ENCODE peak calls at places on chromosomes 4 and X, in six cellular contexts. One of them, this sample, is unnamed.

GRCh38 chr4:110196871-110197420 is 1.5 kb downstream of the ELOVL6 start:
- DNase-seq in nephron progenitor cell: peak; percentile 73
- DNase-seq in psoas muscle: peak; percentile 62
- DNase-seq in uterus: peak; percentile 40
- DNase-seq in upper lobe of left lung: peak; percentile 44
- DNase-seq in esophagus muscularis mucosa: no peak
- DNase-seq in this sample: peak; percentile 67

GRCh38 chrX:132748268-132748667 is 210.2 kb downstream of the HS6ST2 start:
- DNase-seq in nephron progenitor cell: no peak
- DNase-seq in esophagus muscularis mucosa: no peak
- DNase-seq in psoas muscle: no peak
- DNase-seq in uterus: no peak
- DNase-seq in upper lobe of left lung: no peak
- DNase-seq in this sample: no peak

GRCh38 chr4:119068529-119068962 is 67.1 kb upstream of the MYOZ2 start:
- DNase-seq in nephron progenitor cell: no peak
- DNase-seq in uterus: peak; percentile 40
- DNase-seq in psoas muscle: no peak
- DNase-seq in upper lobe of left lung: no peak
- DNase-seq in esophagus muscularis mucosa: no peak
- DNase-seq in this sample: no peak

GRCh38 chrX:20374450-20374849 is 107.7 kb upstream of the RPS6KA3 start:
- DNase-seq in esophagus muscularis mucosa: no peak
- DNase-seq in nephron progenitor cell: no peak
- DNase-seq in uterus: no peak
- DNase-seq in upper lobe of left lung: no peak
- DNase-seq in psoas muscle: no peak
- DNase-seq in this sample: no peak

GRCh38 chr4:13657016-13657415 is 29.5 kb upstream of the BOD1L1 start:
- DNase-seq in esophagus muscularis mucosa: no peak
- DNase-seq in upper lobe of left lung: no peak
- DNase-seq in uterus: no peak
- DNase-seq in psoas muscle: no peak
- DNase-seq in nephron progenitor cell: no peak
- DNase-seq in this sample: no peak

GRCh38 chr4:125321709-125322362 is 7.1 kb downstream of the FAT4 start:
- DNase-seq in uterus: no peak
- DNase-seq in psoas muscle: no peak
- DNase-seq in esophagus muscularis mucosa: no peak
- DNase-seq in nephron progenitor cell: no peak
- DNase-seq in upper lobe of left lung: no peak
- DNase-seq in this sample: no peak

GRCh38 chrX:81355436-81355835 is 153.5 kb downstream of the SH3BGRL start:
- DNase-seq in esophagus muscularis mucosa: no peak
- DNase-seq in nephron progenitor cell: no peak
- DNase-seq in upper lobe of left lung: no peak
- DNase-seq in psoas muscle: no peak
- DNase-seq in uterus: no peak
- DNase-seq in this sample: no peak

GRCh38 chrX:29229802-29230201 is 642.6 kb downstream of the IL1RAPL1 start:
- DNase-seq in psoas muscle: no peak
- DNase-seq in esophagus muscularis mucosa: no peak
- DNase-seq in upper lobe of left lung: no peak
- DNase-seq in nephron progenitor cell: no peak
- DNase-seq in uterus: no peak
- DNase-seq in this sample: no peak

GRCh38 chr4:89906787-89907521 is 12.3 kb downstream of the MMRN1 start:
- DNase-seq in nephron progenitor cell: no peak
- DNase-seq in uterus: no peak
- DNase-seq in upper lobe of left lung: no peak
- DNase-seq in esophagus muscularis mucosa: no peak
- DNase-seq in psoas muscle: no peak
- DNase-seq in this sample: no peak

GRCh38 chrX:3576886-3577516 is 136.4 kb downstream of the PRKX start:
- DNase-seq in nephron progenitor cell: no peak
- DNase-seq in psoas muscle: no peak
- DNase-seq in upper lobe of left lung: no peak
- DNase-seq in uterus: no peak
- DNase-seq in esophagus muscularis mucosa: no peak
- DNase-seq in this sample: no peak

GRCh38 chrX:153909024-153909979 is 4.8 kb downstream of the AVPR2 start:
- DNase-seq in uterus: no peak
- DNase-seq in nephron progenitor cell: peak; percentile 68
- DNase-seq in esophagus muscularis mucosa: no peak
- DNase-seq in upper lobe of left lung: no peak
- DNase-seq in psoas muscle: no peak
- DNase-seq in this sample: peak; percentile 20

GRCh38 chr4:159171287-159171686 is 68.4 kb downstream of the RAPGEF2 start:
- DNase-seq in uterus: no peak
- DNase-seq in nephron progenitor cell: no peak
- DNase-seq in upper lobe of left lung: no peak
- DNase-seq in esophagus muscularis mucosa: no peak
- DNase-seq in psoas muscle: no peak
- DNase-seq in this sample: no peak

GRCh38 chr4:168636506-168637176 is 139.8 kb downstream of the PALLD start:
- DNase-seq in nephron progenitor cell: no peak
- DNase-seq in esophagus muscularis mucosa: no peak
- DNase-seq in psoas muscle: no peak
- DNase-seq in upper lobe of left lung: no peak
- DNase-seq in uterus: no peak
- DNase-seq in this sample: no peak

GRCh38 chr4:85778809-85779124 is 303.8 kb downstream of the ARHGAP24 start:
- DNase-seq in upper lobe of left lung: no peak
- DNase-seq in uterus: no peak
- DNase-seq in esophagus muscularis mucosa: no peak
- DNase-seq in nephron progenitor cell: no peak
- DNase-seq in psoas muscle: no peak
- DNase-seq in this sample: no peak

GRCh38 chr4:98932539-98932938 is 3.6 kb upstream of the EIF4E start:
- DNase-seq in nephron progenitor cell: no peak
- DNase-seq in esophagus muscularis mucosa: no peak
- DNase-seq in upper lobe of left lung: no peak
- DNase-seq in uterus: no peak
- DNase-seq in psoas muscle: no peak
- DNase-seq in this sample: no peak

GRCh38 chrX:22196151-22196550 is 76.6 kb upstream of the CBLL2 start:
- DNase-seq in upper lobe of left lung: no peak
- DNase-seq in psoas muscle: no peak
- DNase-seq in uterus: no peak
- DNase-seq in esophagus muscularis mucosa: no peak
- DNase-seq in nephron progenitor cell: no peak
- DNase-seq in this sample: no peak

GRCh38 chrX:30275498-30275897 is 28.6 kb downstream of the MAGEB1 start:
- DNase-seq in psoas muscle: no peak
- DNase-seq in uterus: no peak
- DNase-seq in nephron progenitor cell: no peak
- DNase-seq in esophagus muscularis mucosa: no peak
- DNase-seq in upper lobe of left lung: no peak
- DNase-seq in this sample: no peak

GRCh38 chr4:6327220-6327917 is 57.7 kb downstream of the WFS1 start:
- DNase-seq in esophagus muscularis mucosa: peak; percentile 93
- DNase-seq in nephron progenitor cell: peak; percentile 92
- DNase-seq in upper lobe of left lung: peak; percentile 79
- DNase-seq in uterus: peak; percentile 80
- DNase-seq in psoas muscle: peak; percentile 76
- DNase-seq in this sample: peak; percentile 95

GRCh38 chr4:100983426-100983825 is 363.9 kb downstream of the PPP3CA start:
- DNase-seq in psoas muscle: no peak
- DNase-seq in nephron progenitor cell: no peak
- DNase-seq in upper lobe of left lung: no peak
- DNase-seq in uterus: no peak
- DNase-seq in esophagus muscularis mucosa: no peak
- DNase-seq in this sample: no peak

GRCh38 chrX:39665830-39666518 is 431.8 kb downstream of the BCOR start:
- DNase-seq in nephron progenitor cell: no peak
- DNase-seq in esophagus muscularis mucosa: no peak
- DNase-seq in upper lobe of left lung: no peak
- DNase-seq in psoas muscle: no peak
- DNase-seq in uterus: no peak
- DNase-seq in this sample: no peak

GRCh38 chr4:41692717-41693345 is 55.7 kb downstream of the PHOX2B start:
- DNase-seq in upper lobe of left lung: no peak
- DNase-seq in uterus: no peak
- DNase-seq in nephron progenitor cell: peak; percentile 63
- DNase-seq in psoas muscle: peak; percentile 21
- DNase-seq in esophagus muscularis mucosa: no peak
- DNase-seq in this sample: peak; percentile 27

GRCh38 chr4:144989306-144989705 is 108.7 kb downstream of the ANAPC10 start:
- DNase-seq in nephron progenitor cell: no peak
- DNase-seq in uterus: no peak
- DNase-seq in esophagus muscularis mucosa: no peak
- DNase-seq in psoas muscle: no peak
- DNase-seq in upper lobe of left lung: no peak
- DNase-seq in this sample: no peak

GRCh38 chr4:1204828-1205591 is 32.6 kb upstream of the SPON2 start:
- DNase-seq in nephron progenitor cell: no peak
- DNase-seq in psoas muscle: peak; percentile 22
- DNase-seq in uterus: peak; percentile 23
- DNase-seq in upper lobe of left lung: peak; percentile 46
- DNase-seq in esophagus muscularis mucosa: no peak
- DNase-seq in this sample: no peak

GRCh38 chr4:169774466-169775445 is 17.0 kb upstream of the HPF1 start:
- DNase-seq in psoas muscle: no peak
- DNase-seq in uterus: no peak
- DNase-seq in upper lobe of left lung: no peak
- DNase-seq in esophagus muscularis mucosa: peak; percentile 19
- DNase-seq in nephron progenitor cell: peak; percentile 33
- DNase-seq in this sample: no peak

GRCh38 chr4:10687526-10687925 is 3.0 kb upstream of the CLNK start:
- DNase-seq in uterus: no peak
- DNase-seq in nephron progenitor cell: no peak
- DNase-seq in esophagus muscularis mucosa: peak; percentile 47
- DNase-seq in upper lobe of left lung: no peak
- DNase-seq in psoas muscle: no peak
- DNase-seq in this sample: no peak

GRCh38 chr4:6909970-6910339 is 329 bp downstream of the TBC1D14 start:
- DNase-seq in upper lobe of left lung: no peak
- DNase-seq in nephron progenitor cell: peak; percentile 62
- DNase-seq in uterus: no peak
- DNase-seq in esophagus muscularis mucosa: no peak
- DNase-seq in psoas muscle: peak; percentile 42
- DNase-seq in this sample: peak; percentile 45

GRCh38 chrX:6456196-6456595 is 78.7 kb downstream of the VCX3A start:
- DNase-seq in nephron progenitor cell: no peak
- DNase-seq in upper lobe of left lung: no peak
- DNase-seq in esophagus muscularis mucosa: no peak
- DNase-seq in psoas muscle: no peak
- DNase-seq in uterus: no peak
- DNase-seq in this sample: no peak

GRCh38 chrX:38807873-38808272 is 6.6 kb downstream of the MID1IP1 start:
- DNase-seq in upper lobe of left lung: no peak
- DNase-seq in esophagus muscularis mucosa: no peak
- DNase-seq in psoas muscle: no peak
- DNase-seq in uterus: no peak
- DNase-seq in nephron progenitor cell: no peak
- DNase-seq in this sample: no peak

GRCh38 chr4:125666635-125667034 is 351.9 kb downstream of the FAT4 start:
- DNase-seq in upper lobe of left lung: no peak
- DNase-seq in esophagus muscularis mucosa: no peak
- DNase-seq in nephron progenitor cell: no peak
- DNase-seq in uterus: no peak
- DNase-seq in psoas muscle: no peak
- DNase-seq in this sample: no peak

GRCh38 chrX:142977128-142977914 is 48.4 kb upstream of the SPANXN4 start:
- DNase-seq in esophagus muscularis mucosa: no peak
- DNase-seq in psoas muscle: no peak
- DNase-seq in nephron progenitor cell: no peak
- DNase-seq in upper lobe of left lung: no peak
- DNase-seq in uterus: no peak
- DNase-seq in this sample: no peak

GRCh38 chrX:133440797-133441163 is 25.5 kb upstream of the GPC4 start:
- DNase-seq in esophagus muscularis mucosa: no peak
- DNase-seq in nephron progenitor cell: no peak
- DNase-seq in uterus: no peak
- DNase-seq in upper lobe of left lung: no peak
- DNase-seq in psoas muscle: no peak
- DNase-seq in this sample: no peak

GRCh38 chr4:31045724-31046318 is 325.7 kb downstream of the PCDH7 start:
- DNase-seq in upper lobe of left lung: peak; percentile 23
- DNase-seq in psoas muscle: no peak
- DNase-seq in uterus: no peak
- DNase-seq in nephron progenitor cell: peak; percentile 3
- DNase-seq in esophagus muscularis mucosa: no peak
- DNase-seq in this sample: no peak

GRCh38 chr4:103011378-103012025 is 8.0 kb downstream of the SLC9B1 start:
- DNase-seq in psoas muscle: no peak
- DNase-seq in uterus: peak; percentile 23
- DNase-seq in nephron progenitor cell: no peak
- DNase-seq in upper lobe of left lung: peak; percentile 64
- DNase-seq in esophagus muscularis mucosa: no peak
- DNase-seq in this sample: peak; percentile 44

GRCh38 chr4:127400736-127401346 is 231.9 kb upstream of the INTU start:
- DNase-seq in esophagus muscularis mucosa: no peak
- DNase-seq in uterus: peak; percentile 19
- DNase-seq in upper lobe of left lung: peak; percentile 46
- DNase-seq in psoas muscle: peak; percentile 42
- DNase-seq in nephron progenitor cell: peak; percentile 67
- DNase-seq in this sample: no peak
- TF ChIP-seq CTCF in esophagus muscularis mucosa: peak; percentile 74
- TF ChIP-seq CTCF in uterus: peak; percentile 54
- TF ChIP-seq CTCF in upper lobe of left lung: peak; percentile 47
- TF ChIP-seq CTCF in psoas muscle: peak; percentile 58
- TF ChIP-seq CTCF in nephron progenitor cell: peak; percentile 68
- TF ChIP-seq CTCF in this sample: peak; percentile 34

GRCh38 chr4:173538148-173538902 is 8.3 kb upstream of the HAND2 start:
- DNase-seq in uterus: no peak
- DNase-seq in nephron progenitor cell: peak; percentile 51
- DNase-seq in psoas muscle: no peak
- DNase-seq in upper lobe of left lung: no peak
- DNase-seq in esophagus muscularis mucosa: no peak
- DNase-seq in this sample: peak; percentile 33
- TF ChIP-seq CTCF in uterus: no peak
- TF ChIP-seq CTCF in nephron progenitor cell: no peak
- TF ChIP-seq CTCF in psoas muscle: no peak
- TF ChIP-seq CTCF in upper lobe of left lung: no peak
- TF ChIP-seq CTCF in esophagus muscularis mucosa: no peak
- TF ChIP-seq CTCF in this sample: no peak

GRCh38 chr4:128782076-128782715 is 27.3 kb upstream of the JADE1 start:
- DNase-seq in uterus: peak; percentile 21
- DNase-seq in nephron progenitor cell: no peak
- DNase-seq in psoas muscle: peak; percentile 36
- DNase-seq in upper lobe of left lung: peak; percentile 27
- DNase-seq in esophagus muscularis mucosa: no peak
- DNase-seq in this sample: no peak
- TF ChIP-seq CTCF in uterus: no peak
- TF ChIP-seq CTCF in nephron progenitor cell: no peak
- TF ChIP-seq CTCF in psoas muscle: peak; percentile 58
- TF ChIP-seq CTCF in upper lobe of left lung: no peak
- TF ChIP-seq CTCF in esophagus muscularis mucosa: peak; percentile 30
- TF ChIP-seq CTCF in this sample: no peak

DNA sequence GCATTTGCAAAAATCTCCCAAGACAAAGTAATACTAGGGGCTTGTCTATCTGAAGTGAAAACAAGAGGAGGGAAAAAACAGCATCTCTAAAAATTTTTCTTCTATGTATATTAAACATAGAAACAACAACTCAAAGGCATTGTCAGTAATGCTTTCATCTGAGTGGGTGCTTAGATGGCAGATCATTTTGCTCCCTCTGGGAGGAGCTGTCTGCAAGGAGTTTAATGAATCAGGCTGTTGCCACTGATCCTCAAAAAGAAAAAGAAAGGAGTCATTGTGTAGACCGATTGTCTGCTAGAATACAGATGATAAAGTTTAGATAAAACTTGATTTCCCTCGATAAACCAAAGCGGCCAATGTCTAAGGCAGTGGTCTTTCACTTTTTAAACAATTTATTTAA is 49.7 kb upstream of the KLHL8 start:
- DNase-seq in upper lobe of left lung: no peak
- DNase-seq in uterus: no peak
- DNase-seq in psoas muscle: no peak
- DNase-seq in nephron progenitor cell: no peak
- DNase-seq in esophagus muscularis mucosa: no peak
- DNase-seq in this sample: no peak
- TF ChIP-seq CTCF in upper lobe of left lung: no peak
- TF ChIP-seq CTCF in uterus: peak; percentile 51
- TF ChIP-seq CTCF in psoas muscle: peak; percentile 34
- TF ChIP-seq CTCF in nephron progenitor cell: peak; percentile 44
- TF ChIP-seq CTCF in esophagus muscularis mucosa: peak; percentile 26
- TF ChIP-seq CTCF in this sample: no peak